ENCODE peak calls at places on chromosomes 7 and 10, in eight cellular contexts. S is AG04450; F is GM20000; J is stimulated activated CD4-positive, alpha-beta T cell treated with anti-CD3 and anti-CD28 coated beads, Interleukin-2, amount 100 ng/mL, for 24 hours; O is GM12892; G is suprapubic skin; W is NCI-H774; K is AG20443. A is an unnamed sample.

GRCh38 chr7:122199171-122199570 is 55.1 kb upstream of the AASS start:
- DNase-seq in O (no peak), W (no peak), J (no peak), S (no peak), F (no peak), G (no peak), K (no peak), A (no peak)

GRCh38 chr7:151206914-151207313 is 3.4 kb downstream of the H2BK1 start:
- DNase-seq in O (no peak), K (no peak), F (no peak), W (no peak), S (no peak), J (no peak), G (no peak), A (no peak)

GRCh38 chr10:5596611-5597341 is 69.6 kb downstream of the ASB13 start:
- DNase-seq in J (no peak), S (no peak), K (peak; percentile 58), O (no peak), F (no peak), G (no peak), W (no peak), A (no peak)

GRCh38 chr7:105245398-105246099 is 143.2 kb downstream of the SRPK2 start:
- DNase-seq in K (no peak), W (peak; percentile 22), S (no peak), O (no peak), G (no peak), J (no peak), F (no peak), A (no peak)

GRCh38 chr7:18504965-18505364 is 9.4 kb downstream of the HDAC9 start:
- DNase-seq in O (no peak), S (no peak), F (no peak), G (no peak), J (no peak), W (no peak), K (no peak), A (no peak)

GRCh38 chr10:6061056-6061455 is 1.1 kb downstream of the IL2RA start:
- DNase-seq in S (no peak), W (no peak), K (no peak), O (no peak), F (no peak), G (no peak), J (peak; percentile 33), A (no peak)

GRCh38 chr7:55157347-55158105 is 138.7 kb downstream of the EGFR start:
- DNase-seq in F (no peak), G (no peak), K (no peak), S (no peak), W (no peak), J (no peak), O (no peak), A (no peak)

GRCh38 chr10:73368238-73368637 is 9.6 kb upstream of the CFAP70 start:
- DNase-seq in W (no peak), K (no peak), G (no peak), J (no peak), O (no peak), S (no peak), F (no peak), A (no peak)

GRCh38 chr10:103551619-103552602 is 58.4 kb downstream of the NEURL1 start:
- DNase-seq in S (no peak), J (no peak), K (no peak), G (no peak), O (no peak), W (no peak), F (no peak), A (no peak)

GRCh38 chr7:39096220-39096619 is 118.5 kb downstream of the POU6F2 start:
- DNase-seq in W (no peak), J (no peak), F (no peak), O (no peak), S (no peak), G (no peak), K (no peak), A (no peak)